ENCODE peak calls at places on chromosomes 2 and 18, in nine cellular contexts. One of them, this sample, is unnamed.

GRCh38 chr2:157777425-157777824 is 98.7 kb downstream of the ACVR1 start:
- DNase-seq in foreskin fibroblast: peak
- DNase-seq in heart left ventricle: peak
- DNase-seq in IMR-90: peak
- DNase-seq in suprapubic skin: no peak
- DNase-seq in AG10803: peak
- DNase-seq in neuronal stem cell: no peak
- DNase-seq in transverse colon: peak
- DNase-seq in fibroblast of lung: peak
- DNase-seq in this sample: no peak

GRCh38 chr2:132871829-132872228 is 201.8 kb upstream of the LYPD1 start:
- DNase-seq in suprapubic skin: no peak
- DNase-seq in fibroblast of lung: no peak
- DNase-seq in IMR-90: no peak
- DNase-seq in transverse colon: no peak
- DNase-seq in foreskin fibroblast: no peak
- DNase-seq in heart left ventricle: no peak
- DNase-seq in neuronal stem cell: no peak
- DNase-seq in AG10803: no peak
- DNase-seq in this sample: no peak

GRCh38 chr2:181104512-181105121 is 124.2 kb downstream of the UBE2E3 start:
- DNase-seq in neuronal stem cell: peak
- DNase-seq in AG10803: peak
- DNase-seq in foreskin fibroblast: peak
- DNase-seq in heart left ventricle: no peak
- DNase-seq in transverse colon: peak
- DNase-seq in fibroblast of lung: peak
- DNase-seq in suprapubic skin: no peak
- DNase-seq in IMR-90: peak
- DNase-seq in this sample: peak

GRCh38 chr2:18413794-18414396 is 146.6 kb downstream of the RDH14 start:
- DNase-seq in heart left ventricle: peak
- DNase-seq in neuronal stem cell: no peak
- DNase-seq in IMR-90: peak
- DNase-seq in foreskin fibroblast: peak
- DNase-seq in transverse colon: no peak
- DNase-seq in AG10803: peak
- DNase-seq in suprapubic skin: no peak
- DNase-seq in fibroblast of lung: peak
- DNase-seq in this sample: no peak

GRCh38 chr2:161418715-161419337 is 2.7 kb downstream of the TBR1 start:
- DNase-seq in neuronal stem cell: peak
- DNase-seq in AG10803: peak
- DNase-seq in fibroblast of lung: peak
- DNase-seq in IMR-90: peak
- DNase-seq in foreskin fibroblast: no peak
- DNase-seq in transverse colon: peak
- DNase-seq in suprapubic skin: no peak
- DNase-seq in heart left ventricle: no peak
- DNase-seq in this sample: peak

GRCh38 chr2:32246911-32247310 is 17.8 kb downstream of the NLRC4 start:
- DNase-seq in fibroblast of lung: no peak
- DNase-seq in neuronal stem cell: no peak
- DNase-seq in heart left ventricle: no peak
- DNase-seq in IMR-90: no peak
- DNase-seq in foreskin fibroblast: no peak
- DNase-seq in suprapubic skin: no peak
- DNase-seq in AG10803: no peak
- DNase-seq in transverse colon: peak
- DNase-seq in this sample: no peak

GRCh38 chr18:48019557-48019956 is 89.1 kb upstream of the SMAD2 start:
- DNase-seq in AG10803: no peak
- DNase-seq in foreskin fibroblast: no peak
- DNase-seq in IMR-90: no peak
- DNase-seq in transverse colon: no peak
- DNase-seq in heart left ventricle: no peak
- DNase-seq in suprapubic skin: peak
- DNase-seq in neuronal stem cell: no peak
- DNase-seq in fibroblast of lung: no peak
- DNase-seq in this sample: no peak

GRCh38 chr2:231123362-231123898 is 1.4 kb downstream of the HTR2B start:
- DNase-seq in foreskin fibroblast: no peak
- DNase-seq in IMR-90: peak
- DNase-seq in neuronal stem cell: no peak
- DNase-seq in fibroblast of lung: peak
- DNase-seq in AG10803: peak
- DNase-seq in suprapubic skin: no peak
- DNase-seq in transverse colon: no peak
- DNase-seq in heart left ventricle: no peak
- DNase-seq in this sample: no peak

GRCh38 chr18:13139885-13140450 is 78.6 kb upstream of the LDLRAD4 start:
- DNase-seq in AG10803: no peak
- DNase-seq in suprapubic skin: no peak
- DNase-seq in neuronal stem cell: no peak
- DNase-seq in IMR-90: no peak
- DNase-seq in fibroblast of lung: no peak
- DNase-seq in foreskin fibroblast: no peak
- DNase-seq in transverse colon: no peak
- DNase-seq in heart left ventricle: no peak
- DNase-seq in this sample: no peak

GRCh38 chr2:135839713-135840112 is 2.7 kb upstream of the LCT start:
- DNase-seq in suprapubic skin: no peak
- DNase-seq in transverse colon: no peak
- DNase-seq in neuronal stem cell: no peak
- DNase-seq in IMR-90: peak
- DNase-seq in AG10803: peak
- DNase-seq in heart left ventricle: no peak
- DNase-seq in fibroblast of lung: peak
- DNase-seq in foreskin fibroblast: peak
- DNase-seq in this sample: no peak

GRCh38 chr2:147057931-147058491 is 786.8 kb upstream of the ACVR2A start:
- DNase-seq in foreskin fibroblast: no peak
- DNase-seq in IMR-90: no peak
- DNase-seq in heart left ventricle: no peak
- DNase-seq in neuronal stem cell: no peak
- DNase-seq in suprapubic skin: no peak
- DNase-seq in AG10803: no peak
- DNase-seq in fibroblast of lung: no peak
- DNase-seq in transverse colon: no peak
- DNase-seq in this sample: no peak

GRCh38 chr2:171248205-171248662 is 87.5 kb upstream of the TLK1 start:
- DNase-seq in foreskin fibroblast: no peak
- DNase-seq in AG10803: no peak
- DNase-seq in fibroblast of lung: no peak
- DNase-seq in suprapubic skin: no peak
- DNase-seq in neuronal stem cell: no peak
- DNase-seq in heart left ventricle: no peak
- DNase-seq in transverse colon: no peak
- DNase-seq in IMR-90: no peak
- DNase-seq in this sample: no peak

GRCh38 chr2:46943881-46944798 is 28.5 kb upstream of the MCFD2 start:
- DNase-seq in AG10803: no peak
- DNase-seq in IMR-90: no peak
- DNase-seq in transverse colon: no peak
- DNase-seq in foreskin fibroblast: no peak
- DNase-seq in suprapubic skin: peak
- DNase-seq in heart left ventricle: no peak
- DNase-seq in fibroblast of lung: no peak
- DNase-seq in neuronal stem cell: no peak
- DNase-seq in this sample: no peak

GRCh38 chr2:99641999-99642398 is 152.2 kb upstream of the REV1 start:
- DNase-seq in suprapubic skin: no peak
- DNase-seq in IMR-90: no peak
- DNase-seq in foreskin fibroblast: no peak
- DNase-seq in transverse colon: no peak
- DNase-seq in neuronal stem cell: no peak
- DNase-seq in fibroblast of lung: no peak
- DNase-seq in AG10803: no peak
- DNase-seq in heart left ventricle: no peak
- DNase-seq in this sample: no peak

GRCh38 chr2:69978157-69978904 is 16.9 kb upstream of the ASPRV1 start:
- DNase-seq in heart left ventricle: no peak
- DNase-seq in fibroblast of lung: no peak
- DNase-seq in suprapubic skin: no peak
- DNase-seq in transverse colon: no peak
- DNase-seq in IMR-90: no peak
- DNase-seq in neuronal stem cell: no peak
- DNase-seq in foreskin fibroblast: no peak
- DNase-seq in AG10803: no peak
- DNase-seq in this sample: no peak

GRCh38 chr2:206920310-206920709 is 19.0 kb upstream of the CPO start:
- DNase-seq in neuronal stem cell: no peak
- DNase-seq in transverse colon: no peak
- DNase-seq in fibroblast of lung: no peak
- DNase-seq in heart left ventricle: no peak
- DNase-seq in foreskin fibroblast: no peak
- DNase-seq in AG10803: no peak
- DNase-seq in IMR-90: no peak
- DNase-seq in suprapubic skin: no peak
- DNase-seq in this sample: no peak

GRCh38 chr18:58525928-58526424 is 102.9 kb downstream of the ALPK2 start:
- DNase-seq in suprapubic skin: no peak
- DNase-seq in AG10803: no peak
- DNase-seq in foreskin fibroblast: no peak
- DNase-seq in IMR-90: no peak
- DNase-seq in fibroblast of lung: no peak
- DNase-seq in transverse colon: no peak
- DNase-seq in heart left ventricle: no peak
- DNase-seq in neuronal stem cell: no peak
- DNase-seq in this sample: no peak

GRCh38 chr2:151409601-151410484 is at the start of gene RIF1:
- DNase-seq in suprapubic skin: peak
- DNase-seq in foreskin fibroblast: peak
- DNase-seq in neuronal stem cell: peak
- DNase-seq in IMR-90: peak
- DNase-seq in transverse colon: peak
- DNase-seq in fibroblast of lung: peak
- DNase-seq in AG10803: peak
- DNase-seq in heart left ventricle: peak
- DNase-seq in this sample: peak

GRCh38 chr2:10141736-10142639 is 19.4 kb downstream of the RRM2 start:
- DNase-seq in AG10803: no peak
- DNase-seq in heart left ventricle: no peak
- DNase-seq in fibroblast of lung: no peak
- DNase-seq in suprapubic skin: no peak
- DNase-seq in transverse colon: peak
- DNase-seq in foreskin fibroblast: no peak
- DNase-seq in neuronal stem cell: no peak
- DNase-seq in IMR-90: no peak
- DNase-seq in this sample: peak

GRCh38 chr2:60319031-60319547 is 234.4 kb downstream of the BCL11A start:
- DNase-seq in suprapubic skin: no peak
- DNase-seq in neuronal stem cell: no peak
- DNase-seq in heart left ventricle: no peak
- DNase-seq in IMR-90: no peak
- DNase-seq in foreskin fibroblast: no peak
- DNase-seq in AG10803: no peak
- DNase-seq in transverse colon: no peak
- DNase-seq in fibroblast of lung: no peak
- DNase-seq in this sample: no peak

DNA sequence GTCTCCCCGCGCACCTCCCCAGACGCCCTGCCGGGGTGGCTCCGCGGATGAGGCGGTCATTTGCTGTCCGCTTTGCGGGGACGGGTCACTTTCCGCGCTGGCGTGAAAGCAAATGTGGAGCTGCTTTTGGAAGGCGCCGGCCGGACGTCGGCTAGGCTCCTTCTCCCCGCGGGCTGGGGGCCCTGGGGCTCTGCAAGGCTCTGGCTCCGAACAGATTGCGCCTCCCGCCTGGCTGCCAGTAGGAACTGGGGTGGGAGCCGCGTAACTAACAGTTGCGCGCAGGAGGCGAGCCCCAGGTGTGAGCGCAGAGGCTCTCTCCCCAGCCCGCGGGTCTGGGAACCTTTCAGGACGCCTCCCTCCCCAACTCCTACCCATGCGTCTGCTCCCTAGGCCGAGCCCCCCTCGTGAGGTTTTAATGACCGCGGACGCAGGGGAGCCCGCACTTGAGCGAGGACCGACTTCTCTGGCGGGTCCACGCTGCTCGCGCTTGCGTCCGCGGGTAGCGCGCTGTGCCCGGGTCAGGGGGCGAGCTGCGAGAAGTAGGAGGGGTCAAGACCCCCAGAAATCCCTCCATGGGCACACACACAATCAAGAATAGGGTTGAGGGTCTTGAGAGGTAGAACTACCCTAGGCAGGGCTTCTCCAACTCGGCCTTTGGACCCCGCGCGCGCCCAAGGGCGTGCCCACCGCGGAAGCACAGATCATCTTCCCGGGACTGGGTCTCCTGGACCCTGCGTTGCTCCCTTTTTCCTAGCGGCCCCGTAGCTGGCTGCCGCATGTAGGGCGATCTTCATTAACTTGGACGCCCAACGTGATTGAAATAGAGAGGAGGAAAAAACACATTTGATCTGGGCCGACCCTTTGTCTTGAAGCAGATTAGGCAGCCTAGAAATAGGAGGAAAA is 146.8 kb downstream of the MEIS1 start:
- DNase-seq in fibroblast of lung: peak
- DNase-seq in neuronal stem cell: no peak
- DNase-seq in IMR-90: peak
- DNase-seq in AG10803: peak
- DNase-seq in foreskin fibroblast: no peak
- DNase-seq in heart left ventricle: no peak
- DNase-seq in suprapubic skin: no peak
- DNase-seq in transverse colon: no peak
- DNase-seq in this sample: peak
- H3K4me3 ChIP-seq in fibroblast of lung: peak
- H3K4me3 ChIP-seq in neuronal stem cell: no peak
- H3K4me3 ChIP-seq in IMR-90: peak
- H3K4me3 ChIP-seq in AG10803: peak
- H3K4me3 ChIP-seq in foreskin fibroblast: peak
- H3K4me3 ChIP-seq in heart left ventricle: no peak
- H3K4me3 ChIP-seq in suprapubic skin: peak
- H3K4me3 ChIP-seq in transverse colon: peak
- H3K4me3 ChIP-seq in this sample: peak

GRCh38 chr2:218284106-218284811 is 8.0 kb downstream of the TMBIM1 start:
- DNase-seq in suprapubic skin: no peak
- DNase-seq in IMR-90: peak
- DNase-seq in fibroblast of lung: peak
- DNase-seq in foreskin fibroblast: peak
- DNase-seq in heart left ventricle: no peak
- DNase-seq in neuronal stem cell: no peak
- DNase-seq in transverse colon: peak
- DNase-seq in AG10803: peak
- DNase-seq in this sample: no peak
- H3K4me3 ChIP-seq in suprapubic skin: peak
- H3K4me3 ChIP-seq in IMR-90: no peak
- H3K4me3 ChIP-seq in fibroblast of lung: no peak
- H3K4me3 ChIP-seq in foreskin fibroblast: no peak
- H3K4me3 ChIP-seq in heart left ventricle: no peak
- H3K4me3 ChIP-seq in neuronal stem cell: no peak
- H3K4me3 ChIP-seq in transverse colon: no peak
- H3K4me3 ChIP-seq in AG10803: peak
- H3K4me3 ChIP-seq in this sample: no peak

GRCh38 chr2:5982911-5983310 is 290.7 kb downstream of the SOX11 start:
- DNase-seq in fibroblast of lung: no peak
- DNase-seq in suprapubic skin: no peak
- DNase-seq in foreskin fibroblast: no peak
- DNase-seq in heart left ventricle: no peak
- DNase-seq in AG10803: no peak
- DNase-seq in IMR-90: no peak
- DNase-seq in neuronal stem cell: no peak
- DNase-seq in transverse colon: no peak
- DNase-seq in this sample: no peak
- H3K4me3 ChIP-seq in fibroblast of lung: no peak
- H3K4me3 ChIP-seq in suprapubic skin: no peak
- H3K4me3 ChIP-seq in foreskin fibroblast: no peak
- H3K4me3 ChIP-seq in heart left ventricle: no peak
- H3K4me3 ChIP-seq in AG10803: no peak
- H3K4me3 ChIP-seq in IMR-90: no peak
- H3K4me3 ChIP-seq in neuronal stem cell: peak
- H3K4me3 ChIP-seq in transverse colon: no peak
- H3K4me3 ChIP-seq in this sample: no peak

GRCh38 chr2:196360650-196361049 is 189.3 kb upstream of the STK17B start:
- DNase-seq in suprapubic skin: no peak
- DNase-seq in transverse colon: no peak
- DNase-seq in fibroblast of lung: no peak
- DNase-seq in AG10803: no peak
- DNase-seq in foreskin fibroblast: no peak
- DNase-seq in IMR-90: no peak
- DNase-seq in heart left ventricle: no peak
- DNase-seq in neuronal stem cell: no peak
- DNase-seq in this sample: no peak
- H3K4me3 ChIP-seq in suprapubic skin: no peak
- H3K4me3 ChIP-seq in transverse colon: no peak
- H3K4me3 ChIP-seq in fibroblast of lung: no peak
- H3K4me3 ChIP-seq in AG10803: no peak
- H3K4me3 ChIP-seq in foreskin fibroblast: no peak
- H3K4me3 ChIP-seq in IMR-90: no peak
- H3K4me3 ChIP-seq in heart left ventricle: peak
- H3K4me3 ChIP-seq in neuronal stem cell: no peak
- H3K4me3 ChIP-seq in this sample: no peak